ENCODE peak calls at places on chromosomes 1 and 21, in seven cellular contexts. Z, K, D, W, O, G and F are unnamed samples.

GRCh38 chr1:240091614-240092300 is at the start of gene FMN2:
- DNase-seq in G (peak; percentile 5), Z (peak; percentile 67), D (no peak), O (no peak), W (no peak), K (no peak), F (peak; percentile 22)

GRCh38 chr1:32208891-32209309 is at the start of gene DCDC2B:
- DNase-seq in W (peak; percentile 29), O (peak; percentile 65), K (no peak), Z (no peak), D (no peak), G (peak; percentile 62), F (peak; percentile 97)

GRCh38 chr1:41498809-41499208 is 14.3 kb upstream of the EDN2 start:
- DNase-seq in K (no peak), W (peak; percentile 77), O (peak; percentile 71), G (peak; percentile 71), D (no peak), Z (no peak), F (peak; percentile 91)

GRCh38 chr1:201036188-201036834 is 12.8 kb upstream of the KIF21B start:
- DNase-seq in D (no peak), G (no peak), O (no peak), Z (no peak), W (no peak), K (no peak), F (no peak)

GRCh38 chr1:169414927-169415326 is 12.3 kb downstream of the CCDC181 start:
- DNase-seq in W (no peak), G (no peak), Z (no peak), K (no peak), O (no peak), D (no peak), F (no peak)

GRCh38 chr21:45632165-45632896 is 11.2 kb upstream of the PCBP3 start:
- DNase-seq in D (no peak), Z (no peak), K (no peak), G (no peak), W (no peak), O (no peak), F (peak; percentile 13)

GRCh38 chr1:70767377-70767776 is 280.2 kb downstream of the PTGER3 start:
- DNase-seq in K (no peak), D (no peak), Z (no peak), W (no peak), G (no peak), O (no peak), F (no peak)

GRCh38 chr1:81128079-81128478 is 672.7 kb upstream of the ADGRL2 start:
- DNase-seq in W (no peak), G (no peak), D (no peak), Z (no peak), K (no peak), O (no peak), F (no peak)

GRCh38 chr1:2480236-2480985 is 4.3 kb downstream of the PLCH2 start:
- DNase-seq in Z (no peak), O (no peak), K (no peak), W (no peak), G (no peak), D (no peak), F (no peak)

GRCh38 chr1:158654570-158654969 is 31.9 kb downstream of the SPTA1 start:
- DNase-seq in D (no peak), O (no peak), W (no peak), G (no peak), K (no peak), Z (no peak), F (no peak)

GRCh38 chr1:30271401-30272287 is 451.7 kb downstream of the MATN1 start:
- DNase-seq in D (no peak), Z (no peak), G (no peak), O (no peak), K (no peak), W (no peak), F (no peak)

GRCh38 chr1:22845536-22845935 is 127.1 kb downstream of the LACTBL1 start:
- DNase-seq in W (no peak), O (no peak), K (no peak), G (no peak), Z (no peak), D (no peak), F (no peak)

GRCh38 chr1:204705888-204706837 is 20.6 kb upstream of the LRRN2 start:
- DNase-seq in O (no peak), D (no peak), Z (no peak), G (no peak), W (no peak), K (no peak), F (no peak)

GRCh38 chr1:67759692-67760029 is 73.6 kb downstream of the GNG12 start:
- DNase-seq in Z (no peak), W (no peak), O (no peak), G (peak; percentile 14), D (no peak), K (no peak), F (no peak)

GRCh38 chr1:76198452-76198851 is 123.9 kb downstream of the ST6GALNAC3 start:
- DNase-seq in W (no peak), O (no peak), Z (no peak), G (no peak), K (no peak), D (no peak), F (no peak)

GRCh38 chr1:31191281-31191680 is 48.4 kb downstream of the NKAIN1 start:
- DNase-seq in O (no peak), K (no peak), G (no peak), D (no peak), W (no peak), Z (no peak), F (no peak)

GRCh38 chr1:154978360-154978759 is 3.9 kb downstream of the CKS1B start:
- DNase-seq in W (no peak), Z (no peak), D (no peak), O (no peak), G (no peak), K (no peak), F (no peak)

GRCh38 chr1:57620589-57620988 is 196.7 kb upstream of the DAB1 start:
- DNase-seq in G (no peak), O (no peak), Z (no peak), D (no peak), W (no peak), K (no peak), F (no peak)

GRCh38 chr1:45493116-45493697 is 2.2 kb upstream of the TESK2 start:
- DNase-seq in W (no peak), D (peak; percentile 34), O (no peak), G (peak; percentile 41), K (no peak), Z (no peak), F (peak; percentile 62)

GRCh38 chr1:150002217-150002616 is 8.3 kb downstream of the OTUD7B start:
- DNase-seq in K (no peak), O (no peak), G (no peak), D (no peak), Z (no peak), W (no peak), F (no peak)

GRCh38 chr1:203607169-203607873 is 19.3 kb upstream of the ATP2B4 start:
- DNase-seq in G (peak; percentile 76), O (peak; percentile 54), D (peak; percentile 64), Z (no peak), K (no peak), W (peak; percentile 41), F (no peak)

GRCh38 chr1:86778510-86779218 is 74.3 kb downstream of the SH3GLB1 start:
- DNase-seq in W (no peak), O (no peak), Z (no peak), G (peak; percentile 43), K (no peak), D (no peak), F (no peak)

GRCh38 chr1:82464362-82464931 is 663.7 kb downstream of the ADGRL2 start:
- DNase-seq in W (peak; percentile 11), O (peak; percentile 50), Z (no peak), G (no peak), D (no peak), K (no peak), F (peak; percentile 59)

GRCh38 chr1:230308821-230309220 is 117.3 kb downstream of the PGBD5 start:
- DNase-seq in W (no peak), O (no peak), D (no peak), K (no peak), Z (no peak), G (no peak), F (no peak)

GRCh38 chr1:181784039-181784683 is 277.4 kb downstream of the ZNF648 start:
- DNase-seq in W (no peak), G (no peak), O (no peak), Z (no peak), K (no peak), D (no peak), F (no peak)

GRCh38 chr1:81478217-81478616 is 322.5 kb upstream of the ADGRL2 start:
- DNase-seq in W (peak; percentile 53), K (no peak), O (no peak), D (no peak), Z (no peak), G (no peak), F (no peak)

GRCh38 chr1:184464757-184465156 is 77.9 kb downstream of the C1orf21 start:
- DNase-seq in K (no peak), Z (no peak), W (no peak), D (no peak), G (no peak), O (no peak), F (no peak)
- H3K4me1 ChIP-seq in K (peaks cover 43% of the 10 kb centered on the region), Z (no peaks in the 10 kb centered on the region), W (peaks cover 32% of the 10 kb centered on the region), D (no peaks in the 10 kb centered on the region), G (peaks cover 6% of the 10 kb centered on the region), O (peaks cover 6% of the 10 kb centered on the region), F (no peaks in the 10 kb centered on the region)

GRCh38 chr1:227357229-227358078 is 39.2 kb upstream of the CDC42BPA start:
- DNase-seq in W (peak; percentile 47), D (no peak), O (peak; percentile 38), G (peak; percentile 70), Z (no peak), K (no peak), F (peak; percentile 62)
- H3K27ac ChIP-seq in W (peak overlapping the region; percentile 75), D (no peak overlapping the region), O (peak overlapping the region; percentile 47), G (peak overlapping the region; percentile 77), Z (no peak overlapping the region), K (no peak overlapping the region), F (peak overlapping the region; percentile 14)

DNA sequence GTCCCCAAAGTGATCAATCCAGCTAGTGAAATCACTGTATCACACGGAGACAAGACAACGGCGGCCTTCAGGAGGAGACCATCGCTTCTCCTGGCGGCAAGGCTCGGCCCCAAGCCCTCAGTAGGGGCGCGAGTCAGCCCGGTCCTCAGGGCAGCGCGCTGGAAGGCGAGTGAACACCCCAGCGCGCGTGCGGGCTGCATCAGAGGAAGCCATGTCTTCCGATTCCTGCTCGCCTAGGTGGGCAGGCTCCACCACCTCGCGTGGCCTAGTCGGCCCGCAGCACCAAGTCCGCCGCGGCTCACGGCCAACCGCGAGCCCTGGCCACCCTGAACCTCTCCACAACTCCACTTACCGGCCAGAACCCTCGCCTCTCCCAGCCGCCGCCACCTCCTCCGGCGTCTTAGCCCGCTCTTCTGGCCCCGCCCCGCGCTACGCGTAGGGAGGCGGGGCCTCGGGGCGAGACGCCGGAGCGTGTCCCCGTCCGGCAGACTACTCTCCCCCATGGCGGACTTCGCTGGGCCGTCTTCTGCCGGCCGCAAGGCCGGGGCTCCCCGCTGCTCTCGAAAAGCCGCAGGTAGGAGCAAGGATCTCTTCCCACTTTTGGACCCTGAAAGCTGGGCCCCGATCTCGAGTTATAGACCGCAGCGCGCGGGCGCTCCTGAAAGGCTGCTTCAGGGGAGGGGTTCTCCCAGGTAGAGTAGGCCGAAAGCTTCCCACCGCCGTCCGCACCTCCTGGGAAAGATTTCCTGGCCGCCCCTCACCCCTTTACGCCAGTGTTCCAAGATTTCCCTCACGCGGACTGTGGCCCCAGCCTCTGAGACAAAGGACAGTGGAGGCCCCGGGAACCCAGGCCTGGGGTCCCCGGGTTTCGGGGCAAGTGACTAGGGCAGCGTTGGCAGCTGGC is at the start of the genes GLMN and RPAP2:
- DNase-seq in D (peak; percentile 64), K (peak; percentile 7), Z (peak; percentile 85), W (peak; percentile 84), G (peak; percentile 86), O (peak; percentile 86), F (peak; percentile 82)
- H3K4me3 ChIP-seq in D (peak within 1 kb of the TSS; percentile 76), K (peak within 1 kb of the TSS; percentile 68), Z (peak within 1 kb of the TSS; percentile 100), W (peak within 1 kb of the TSS; percentile 81), G (peak within 1 kb of the TSS; percentile 80), O (peak within 1 kb of the TSS; percentile 65), F (peak within 1 kb of the TSS; percentile 78)

GRCh38 chr1:40057310-40058030 is 16.9 kb downstream of the CAP1 start:
- DNase-seq in G (no peak), W (no peak), Z (no peak), K (no peak), O (no peak), D (no peak), F (no peak)
- H3K4me1 ChIP-seq in G (peaks cover 46% of the 10 kb centered on the region), W (peaks cover 65% of the 10 kb centered on the region), Z (no peaks in the 10 kb centered on the region), K (peaks cover 93% of the 10 kb centered on the region), O (peaks cover 97% of the 10 kb centered on the region), D (peaks cover 87% of the 10 kb centered on the region), F (peaks cover 27% of the 10 kb centered on the region)